ENCODE peak calls at places on chromosomes 4 and X, in four cellular contexts. X is tibial nerve, B is cardiac muscle cell, G is heart right ventricle. M is an unnamed sample.

GRCh38 chr4:105989411-105990242 is 94.4 kb downstream of the NPNT start:
- DNase-seq in G (no peak), B (no peak), X (no peak), M (no peak)

GRCh38 chrX:20412871-20413486 is 146.3 kb upstream of the RPS6KA3 start:
- DNase-seq in G (peak; percentile 6), X (no peak), B (no peak), M (peak; percentile 4)

GRCh38 chr4:15031993-15032660 is 29.8 kb downstream of the CPEB2 start:
- DNase-seq in B (no peak), G (no peak), X (no peak), M (no peak)

GRCh38 chr4:10762541-10762940 is 78.0 kb upstream of the CLNK start:
- DNase-seq in B (peak; percentile 6), X (no peak), G (no peak), M (no peak)

GRCh38 chr4:7699040-7699439 is 240.6 kb downstream of the AFAP1 start:
- DNase-seq in B (no peak), G (no peak), X (peak; percentile 43), M (no peak)

GRCh38 chr4:7744131-7744804 is 195.4 kb downstream of the AFAP1 start:
- DNase-seq in G (no peak), B (no peak), X (no peak), M (no peak)

GRCh38 chr4:9762823-9763475 is 18.5 kb upstream of the DRD5 start:
- DNase-seq in X (peak; percentile 30), G (no peak), B (peak; percentile 85), M (no peak)

GRCh38 chrX:149825424-149825823 is 43.7 kb downstream of the MAGEA9 start:
- DNase-seq in G (peak; percentile 18), B (peak; percentile 52), X (no peak), M (no peak)

GRCh38 chrX:141278306-141278705 is 36.0 kb upstream of the SPANXC start:
- DNase-seq in G (no peak), B (peak; percentile 31), X (no peak), M (no peak)

GRCh38 chrX:133265331-133265730 is 47.2 kb upstream of the TFDP3 start:
- DNase-seq in G (no peak), B (peak; percentile 76), X (no peak), M (no peak)

GRCh38 chr4:48141048-48141447 is 7.0 kb upstream of the TXK start:
- DNase-seq in B (peak; percentile 54), X (no peak), G (no peak), M (no peak)

GRCh38 chr4:83024233-83024632 is 10.8 kb upstream of the COPS4 start:
- DNase-seq in X (no peak), B (no peak), G (no peak), M (no peak)

GRCh38 chr4:142231787-142232186 is 595.4 kb downstream of the IL15 start:
- DNase-seq in X (no peak), G (no peak), B (no peak), M (no peak)

GRCh38 chrX:39445336-39445735 is 644.1 kb downstream of the MID1IP1 start:
- DNase-seq in G (no peak), B (peak; percentile 33), X (no peak), M (no peak)

GRCh38 chr4:51931461-51931860 is 88.5 kb downstream of the DCUN1D4 start:
- DNase-seq in B (no peak), G (no peak), X (no peak), M (no peak)

GRCh38 chr4:14151099-14151498 is 523.6 kb upstream of the BOD1L1 start:
- DNase-seq in G (no peak), B (no peak), X (no peak), M (no peak)

GRCh38 chr4:112857461-112857860 is 192.0 kb upstream of the ANK2 start:
- DNase-seq in X (no peak), G (no peak), B (no peak), M (no peak)

GRCh38 chr4:94472056-94472826 is 20.5 kb downstream of the PDLIM5 start:
- DNase-seq in B (no peak), X (no peak), G (no peak), M (no peak)

GRCh38 chrX:66232296-66232695 is 68.2 kb downstream of the HEPH start:
- DNase-seq in X (no peak), B (no peak), G (no peak), M (no peak)

GRCh38 chr4:178205826-178206225 is 763.6 kb upstream of the AGA start:
- DNase-seq in B (no peak), G (no peak), X (no peak), M (no peak)

GRCh38 chrX:63424063-63424462 is 72.9 kb upstream of the SPIN4 start:
- DNase-seq in B (no peak), X (no peak), G (no peak), M (no peak)

GRCh38 chrX:123988423-123989116 is 27.1 kb downstream of the STAG2 start:
- DNase-seq in B (no peak), G (no peak), X (no peak), M (no peak)

GRCh38 chr4:102871772-102872171 is 3.0 kb downstream of the CISD2 start:
- DNase-seq in G (no peak), B (no peak), X (no peak), M (no peak)

GRCh38 chr4:38762560-38762959 is 20.2 kb downstream of the TLR10 start:
- DNase-seq in X (no peak), B (no peak), G (no peak), M (no peak)

GRCh38 chr4:162201673-162202072 is 37.9 kb upstream of the FSTL5 start:
- DNase-seq in G (no peak), B (no peak), X (no peak), M (no peak)

GRCh38 chr4:182809417-182810102 is 107.6 kb downstream of the DCTD start:
- DNase-seq in G (no peak), B (no peak), X (no peak), M (no peak)

GRCh38 chr4:54099959-54100606 is at the start of gene GSX2:
- DNase-seq in G (peak; percentile 36), X (no peak), B (no peak), M (no peak)

GRCh38 chr4:13483142-13484044 is 747 bp downstream of the RAB28 start:
- DNase-seq in X (no peak), B (peak; percentile 81), G (no peak), M (no peak)

GRCh38 chr4:159252491-159252890 is 149.6 kb downstream of the RAPGEF2 start:
- DNase-seq in B (peak; percentile 68), X (no peak), G (no peak), M (no peak)

GRCh38 chr4:168840988-168841681 is 168.9 kb downstream of the CBR4 start:
- DNase-seq in B (peak; percentile 22), X (no peak), G (peak; percentile 53), M (no peak)

GRCh38 chr4:168839758-168840385 is 170.2 kb downstream of the CBR4 start:
- DNase-seq in B (no peak), G (no peak), X (no peak), M (no peak)

GRCh38 chr4:168840386-168840763 is 169.7 kb downstream of the CBR4 start:
- DNase-seq in G (no peak), B (no peak), X (no peak), M (no peak)

GRCh38 chr4:168842186-168842585 is 167.9 kb downstream of the CBR4 start:
- DNase-seq in B (no peak), X (no peak), G (no peak), M (no peak)

GRCh38 chr4:168841682-168842019 is 168.4 kb downstream of the CBR4 start:
- DNase-seq in X (no peak), B (no peak), G (no peak), M (no peak)
- H3K4me1 ChIP-seq in X (peaks cover 73% of the 10 kb centered on the region), B (peaks cover 11% of the 10 kb centered on the region), G (peaks cover 80% of the 10 kb centered on the region), M (peaks cover 7% of the 10 kb centered on the region)

GRCh38 chr4:26272654-26273307 is 48.0 kb upstream of the RBPJ start:
- DNase-seq in G (no peak), X (no peak), B (no peak), M (no peak)
- H3K27ac ChIP-seq in G (peak overlapping the region; percentile 83), X (no peak overlapping the region), B (no peak overlapping the region), M (peak overlapping the region; percentile 39)

DNA sequence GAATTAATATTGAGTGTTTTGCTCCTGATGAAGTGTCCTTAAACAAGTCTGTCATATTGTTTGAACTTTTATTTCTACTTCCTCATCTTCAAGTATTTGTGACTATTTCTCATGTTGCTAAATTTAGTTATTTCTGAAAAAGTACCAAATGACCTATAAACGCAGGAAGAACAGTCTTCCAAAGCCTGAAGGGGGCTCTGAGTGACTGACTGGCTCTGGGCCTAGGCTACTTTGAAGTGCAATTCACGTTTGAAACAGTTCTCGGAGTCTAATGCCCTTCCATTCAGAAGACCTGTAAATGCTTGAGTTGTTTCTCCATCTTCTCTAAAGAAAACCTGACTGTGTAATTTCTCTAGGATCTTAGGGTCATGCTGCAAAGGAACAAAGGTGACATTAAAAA is 26.5 kb downstream of the GALNT7 start:
- DNase-seq in X (no peak), G (no peak), B (no peak), M (no peak)
- H3K4me1 ChIP-seq in X (peaks cover 14% of the 10 kb centered on the region), G (peaks cover 3% of the 10 kb centered on the region), B (no peaks in the 10 kb centered on the region), M (peaks cover 6% of the 10 kb centered on the region)

GRCh38 chr4:1669270-1669669 is 14.8 kb downstream of the FAM53A start:
- DNase-seq in X (no peak), B (no peak), G (no peak), M (no peak)
- H3K27ac ChIP-seq in X (no peak overlapping the region), B (no peak overlapping the region), G (no peak overlapping the region), M (no peak overlapping the region)

DNA sequence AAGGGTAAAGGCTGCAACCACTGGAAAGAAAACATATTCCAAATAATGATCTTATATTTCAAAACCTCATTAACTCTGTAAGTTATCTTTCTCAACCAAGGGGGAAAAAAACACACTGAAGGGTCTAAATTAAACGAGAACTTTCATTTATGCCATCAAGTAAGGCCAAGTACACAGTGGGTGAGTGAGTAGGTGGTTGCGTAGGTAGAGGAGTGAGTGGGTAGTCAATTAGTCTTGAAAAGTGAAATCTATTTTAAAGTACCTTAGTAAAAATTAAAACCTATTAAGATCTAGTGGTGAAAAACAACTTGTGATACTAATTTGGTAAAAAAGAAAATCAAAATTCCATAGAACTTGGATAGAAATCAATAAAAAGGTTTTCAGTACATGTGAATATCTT is 3.5 kb downstream of the CASK start:
- DNase-seq in X (no peak), G (no peak), B (no peak), M (no peak)
- H3K4me1 ChIP-seq in X (peaks cover 13% of the 10 kb centered on the region), G (no peaks in the 10 kb centered on the region), B (peaks cover 22% of the 10 kb centered on the region), M (no peaks in the 10 kb centered on the region)

GRCh38 chr4:2942532-2943363 is 20.5 kb downstream of the NOP14 start:
- DNase-seq in X (no peak), B (no peak), G (no peak), M (no peak)

GRCh38 chr4:2940267-2941137 is 22.7 kb downstream of the NOP14 start:
- DNase-seq in X (no peak), B (no peak), G (no peak), M (no peak)

GRCh38 chr4:2941138-2942036 is 21.8 kb downstream of the NOP14 start:
- DNase-seq in X (no peak), B (no peak), G (no peak), M (no peak)

GRCh38 chr4:2943364-2944090 is 19.7 kb downstream of the NOP14 start:
- DNase-seq in B (no peak), G (no peak), X (no peak), M (no peak)

GRCh38 chr4:2942037-2942531 is 21.1 kb downstream of the NOP14 start:
- DNase-seq in G (no peak), B (no peak), X (no peak), M (no peak)
- H3K27ac ChIP-seq in G (no peak overlapping the region), B (no peak overlapping the region), X (no peak overlapping the region), M (peak overlapping the region; percentile 26)

DNA sequence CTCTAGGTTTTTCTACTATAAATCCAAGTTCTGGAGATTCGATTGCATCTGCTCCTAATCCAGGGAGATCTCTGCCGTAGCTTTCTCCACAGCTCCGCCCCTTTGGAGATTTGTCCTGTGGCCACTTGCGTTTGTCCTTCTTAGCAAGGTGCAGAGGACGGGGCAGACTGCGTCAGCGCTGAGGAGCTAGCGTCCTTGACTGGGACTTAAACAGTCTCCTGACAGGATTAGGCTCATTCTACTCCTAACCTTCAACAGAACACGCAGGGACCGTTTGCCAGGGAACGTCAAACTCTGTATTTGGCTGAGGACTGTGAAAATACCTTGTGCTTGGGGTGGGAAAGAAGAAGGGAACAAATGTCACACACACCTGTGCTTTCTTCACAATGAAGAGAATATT is 38.6 kb downstream of the SORBS2 start:
- DNase-seq in G (peak; percentile 51), B (peak; percentile 66), X (no peak), M (no peak)
- H3K4me1 ChIP-seq in G (peaks cover 27% of the 10 kb centered on the region), B (peaks cover 55% of the 10 kb centered on the region), X (peaks cover 27% of the 10 kb centered on the region), M (no peaks in the 10 kb centered on the region)

M was measured in esophagus squamous epithelium.